ENCODE peak calls at places on chromosomes 13 and 19, in six cellular contexts. W is CD8-positive, alpha-beta memory T cell; R is GM23338; E is mesendoderm; O is K562; J is ovary. K is an unnamed sample.

GRCh38 chr19:18274303-18274775 is at the start of gene IQCN:
- DNase-seq in E (peak), O (no peak), R (peak), J (peak), W (peak), K (no peak)

GRCh38 chr13:40060318-40061007 is 405.0 kb downstream of the COG6 start:
- DNase-seq in J (peak), E (no peak), O (no peak), R (no peak), W (no peak), K (peak)

GRCh38 chr19:24140099-24140498 is 53.1 kb downstream of the ZNF254 start:
- DNase-seq in R (no peak), E (no peak), O (peak), W (no peak), J (no peak), K (peak)

GRCh38 chr19:39263912-39264305 is 4.3 kb upstream of the IFNL2 start:
- DNase-seq in J (no peak), W (no peak), R (peak), O (no peak), E (peak), K (no peak)

GRCh38 chr19:1765182-1765903 is 12.0 kb downstream of the ONECUT3 start:
- DNase-seq in W (no peak), J (no peak), E (no peak), R (no peak), O (no peak), K (no peak)

GRCh38 chr13:45180713-45181601 is 19.9 kb downstream of the KCTD4 start:
- DNase-seq in O (no peak), E (no peak), R (no peak), W (no peak), J (no peak), K (no peak)

GRCh38 chr13:102128216-102128800 is 273.5 kb downstream of the FGF14 start:
- DNase-seq in J (no peak), R (no peak), E (peak), O (no peak), W (no peak), K (peak)

GRCh38 chr13:31952641-31953380 is 78.8 kb upstream of the FRY start:
- DNase-seq in W (no peak), O (no peak), R (no peak), E (no peak), J (no peak), K (no peak)

GRCh38 chr19:38078302-38078930 is 145.6 kb downstream of the DPF1 start:
- DNase-seq in R (no peak), E (no peak), O (no peak), J (no peak), W (no peak), K (no peak)

GRCh38 chr13:22757530-22758120 is 423.2 kb upstream of the SGCG start:
- DNase-seq in J (no peak), O (peak), E (no peak), W (no peak), R (peak), K (no peak)

GRCh38 chr13:92806215-92806614 is 420.4 kb upstream of the GPC6 start:
- DNase-seq in R (no peak), O (no peak), W (no peak), J (no peak), E (no peak), K (no peak)

GRCh38 chr19:821976-822773 is 420 bp upstream of the PLPPR3 start:
- DNase-seq in E (no peak), O (no peak), W (no peak), J (no peak), R (peak), K (no peak)

GRCh38 chr19:8487137-8487851 is 15.1 kb downstream of the PRAM1 start:
- DNase-seq in O (no peak), R (no peak), W (peak), J (no peak), E (peak), K (no peak)

GRCh38 chr19:45117167-45117594 is 24.2 kb downstream of the PPP1R37 start:
- DNase-seq in J (no peak), R (no peak), E (no peak), O (peak), W (peak), K (no peak)

GRCh38 chr13:32225494-32225931 is 89.7 kb downstream of the ZAR1L start:
- DNase-seq in E (peak), O (no peak), W (no peak), R (peak), J (no peak), K (peak)

GRCh38 chr13:24622481-24622880 is 57.7 kb upstream of the ATP12A start:
- DNase-seq in E (no peak), O (no peak), W (no peak), J (no peak), R (no peak), K (no peak)

GRCh38 chr19:36489920-36490415 is 607 bp upstream of the ZNF566 start:
- DNase-seq in E (peak), W (no peak), R (peak), J (peak), O (peak), K (peak)

GRCh38 chr13:51444922-51445321 is 7.9 kb downstream of the INTS6 start:
- DNase-seq in O (no peak), R (peak), E (peak), W (no peak), J (no peak), K (no peak)

GRCh38 chr13:70171151-70171550 is 62.9 kb upstream of the KLHL1 start:
- DNase-seq in R (no peak), E (no peak), W (no peak), O (no peak), J (no peak), K (no peak)

GRCh38 chr19:18896421-18896841 is 473 bp upstream of the CERS1 start:
- DNase-seq in O (no peak), J (no peak), E (no peak), W (no peak), R (peak), K (no peak)

GRCh38 chr19:12596485-12596884 is 14.1 kb downstream of the ZNF490 start:
- DNase-seq in W (no peak), R (no peak), E (no peak), J (no peak), O (no peak), K (no peak)

GRCh38 chr19:30212574-30212973 is 159.6 kb upstream of the ZNF536 start:
- DNase-seq in J (no peak), E (no peak), W (no peak), O (no peak), R (no peak), K (no peak)

GRCh38 chr13:77022341-77022740 is 4.6 kb downstream of the FBXL3 start:
- DNase-seq in R (no peak), O (no peak), J (no peak), W (no peak), E (no peak), K (no peak)
- H3K4me3 ChIP-seq in R (no peak), O (no peak), J (no peak), W (no peak), E (no peak), K (no peak)

GRCh38 chr19:16889883-16890460 is 1.2 kb downstream of the F2RL3 start:
- DNase-seq in J (no peak), O (peak), R (no peak), E (no peak), W (no peak), K (no peak)
- H3K4me3 ChIP-seq in J (no peak), O (peak), R (no peak), E (no peak), W (no peak), K (no peak)

GRCh38 chr13:94708031-94708571 is 4.2 kb downstream of the SOX21 start:
- DNase-seq in J (no peak), W (peak), E (peak), O (no peak), R (peak), K (no peak)

GRCh38 chr13:94706854-94707399 is 5.4 kb downstream of the SOX21 start:
- DNase-seq in R (peak), E (no peak), O (no peak), W (no peak), J (no peak), K (no peak)

GRCh38 chr13:94706101-94706853 is 6.1 kb downstream of the SOX21 start:
- DNase-seq in R (peak), W (no peak), O (no peak), E (no peak), J (no peak), K (no peak)

GRCh38 chr13:94708971-94709614 is 3.3 kb downstream of the SOX21 start:
- DNase-seq in O (no peak), W (no peak), R (peak), J (no peak), E (no peak), K (no peak)

GRCh38 chr13:94707400-94708021 is 4.8 kb downstream of the SOX21 start:
- DNase-seq in E (peak), J (no peak), R (peak), O (no peak), W (no peak), K (no peak)
- H3K4me3 ChIP-seq in E (no peak), J (no peak), R (peak), O (no peak), W (no peak), K (no peak)

GRCh38 chr13:110215606-110216005 is 91.4 kb downstream of the COL4A1 start:
- DNase-seq in J (no peak), W (no peak), O (no peak), E (no peak), R (no peak), K (no peak)

GRCh38 chr13:110217811-110218210 is 89.1 kb downstream of the COL4A1 start:
- DNase-seq in R (no peak), E (no peak), J (no peak), O (no peak), W (no peak), K (no peak)

GRCh38 chr13:110214637-110215036 is 92.3 kb downstream of the COL4A1 start:
- DNase-seq in J (no peak), R (no peak), O (no peak), W (no peak), E (no peak), K (no peak)

GRCh38 chr13:110216006-110216402 is 91.0 kb downstream of the COL4A1 start:
- DNase-seq in O (no peak), R (no peak), E (no peak), W (no peak), J (no peak), K (no peak)

DNA sequence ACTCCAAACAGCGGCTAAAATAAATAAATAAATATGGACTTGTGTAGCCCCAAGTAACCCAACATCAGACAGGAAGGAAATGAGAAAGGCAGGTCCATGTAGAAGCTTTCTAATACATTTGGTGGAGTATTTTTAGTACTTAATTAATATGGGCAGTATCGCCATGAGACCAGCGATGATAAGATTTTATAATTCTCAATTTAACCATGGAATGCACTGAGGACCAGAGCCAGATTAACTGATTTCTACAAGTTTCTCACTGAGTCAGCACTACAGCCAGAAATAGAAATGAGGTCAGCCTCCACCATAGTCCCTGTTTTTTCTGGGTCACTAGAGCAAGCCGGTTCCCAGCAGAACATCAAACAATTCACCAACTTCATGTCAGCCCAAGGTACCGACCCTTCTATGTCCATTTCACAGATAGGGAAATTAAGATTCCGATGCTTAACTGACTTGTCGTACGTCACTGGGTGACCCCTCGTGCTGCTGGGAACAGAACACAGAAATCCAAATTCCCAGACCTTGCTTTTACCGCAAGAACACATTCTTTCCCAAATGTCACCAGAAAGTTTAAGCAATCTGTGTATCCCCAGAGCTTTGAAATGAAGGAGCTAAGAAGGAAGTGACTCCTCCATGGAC is 90.4 kb downstream of the COL4A1 start:
- DNase-seq in W (no peak), O (no peak), J (no peak), R (no peak), E (no peak), K (peak)
- H3K4me3 ChIP-seq in W (no peak), O (no peak), J (no peak), R (no peak), E (no peak), K (no peak)

DNA sequence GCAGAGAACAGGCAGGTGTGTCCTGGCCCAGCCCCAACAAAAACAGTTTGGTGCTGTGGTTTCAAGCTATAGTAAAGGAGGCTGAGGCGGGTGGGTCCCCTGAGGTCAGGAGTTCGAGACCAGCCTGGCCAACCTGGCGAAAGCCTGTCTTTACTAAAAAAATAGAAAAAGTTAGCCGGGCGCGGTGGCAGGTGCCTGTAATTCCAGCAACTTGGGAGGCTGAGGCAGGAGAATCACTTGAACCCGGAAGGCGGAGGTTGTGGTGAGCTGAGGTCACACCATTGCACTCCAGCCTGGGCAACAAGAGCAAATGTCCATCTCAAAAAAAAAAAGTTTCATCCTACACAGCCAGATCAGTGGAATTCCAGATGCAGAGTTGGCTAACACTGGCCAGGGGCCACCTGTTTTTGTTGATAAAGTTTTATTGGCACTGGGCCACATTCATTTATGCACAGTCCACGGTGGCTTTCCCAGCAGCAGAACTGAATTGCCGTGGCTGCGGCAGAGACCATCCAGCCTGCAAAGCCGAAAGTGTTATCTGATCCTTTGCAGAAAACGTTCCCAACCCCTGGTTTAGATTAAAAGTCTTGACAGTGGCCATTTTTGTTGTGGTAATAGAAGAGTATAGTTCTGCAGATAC is 8.5 kb downstream of the NCLN start:
- DNase-seq in R (no peak), E (no peak), J (no peak), W (no peak), O (peak), K (no peak)
- H3K4me3 ChIP-seq in R (no peak), E (no peak), J (no peak), W (no peak), O (no peak), K (no peak)

GRCh38 chr19:49638360-49638759 is 1.6 kb downstream of the RRAS start:
- DNase-seq in W (no peak), J (peak), E (peak), O (peak), R (peak), K (no peak)
- H3K4me3 ChIP-seq in W (no peak), J (peak), E (no peak), O (peak), R (peak), K (peak)

K was measured in skeletal muscle cell.